ENCODE peak calls at places on chromosomes 12 and 14, in nine cellular contexts. M is heart right ventricle, W is astrocyte, V is lower lobe of right lung, H is heart left ventricle, J is tibial nerve, Q is cardiac muscle cell, Z is A549, L is sigmoid colon. Y is an unnamed sample.
A peak's percentile ranks its signal among the peaks of the same experiment; 100 is the strongest.

GRCh38 chr14:21241218-21241819 is 27.9 kb downstream of the HNRNPC start:
- DNase-seq in V (no peak), M (no peak), Z (no peak), H (no peak), W (no peak), Q (no peak), L (no peak), J (no peak), Y (no peak)

GRCh38 chr12:39427360-39427808 is 15.5 kb downstream of the KIF21A start:
- DNase-seq in J (no peak), Q (no peak), L (no peak), M (no peak), Z (no peak), W (peak; percentile 21), H (no peak), V (no peak), Y (no peak)

GRCh38 chr12:121792607-121793500 is 634 bp downstream of the RHOF start:
- DNase-seq in J (no peak), W (no peak), Q (peak; percentile 83), Z (no peak), V (peak; percentile 81), M (no peak), L (no peak), H (no peak), Y (no peak)

GRCh38 chr12:43551971-43552559 is at the start of gene ADAMTS20:
- DNase-seq in J (no peak), W (peak; percentile 4), Z (no peak), M (no peak), Q (peak; percentile 71), L (no peak), V (no peak), H (no peak), Y (no peak)

GRCh38 chr14:95048771-95049312 is 108.5 kb downstream of the DICER1 start:
- DNase-seq in Z (no peak), V (no peak), L (peak; percentile 52), Q (no peak), H (no peak), J (no peak), W (no peak), M (no peak), Y (peak; percentile 5)

GRCh38 chr14:48546996-48547395 is 871.6 kb upstream of the MDGA2 start:
- DNase-seq in J (no peak), H (no peak), V (no peak), Z (no peak), M (no peak), W (no peak), L (no peak), Q (no peak), Y (no peak)

GRCh38 chr14:92527724-92528123 is 14.1 kb downstream of the RIN3 start:
- DNase-seq in W (peak; percentile 46), H (no peak), Q (no peak), M (no peak), L (no peak), Z (no peak), J (no peak), V (no peak), Y (no peak)

GRCh38 chr12:105507311-105508035 is 177.0 kb downstream of the C12orf75 start:
- DNase-seq in Q (no peak), M (no peak), J (no peak), L (no peak), H (no peak), Z (no peak), W (peak; percentile 61), V (no peak), Y (no peak)

GRCh38 chr14:77238356-77238755 is 32.6 kb downstream of the NGB start:
- DNase-seq in H (no peak), M (no peak), L (no peak), W (no peak), Q (no peak), V (no peak), Z (no peak), J (no peak), Y (peak; percentile 53)

GRCh38 chr12:94563261-94563660 is 87.1 kb downstream of the TMCC3 start:
- DNase-seq in Z (no peak), L (no peak), M (peak; percentile 9), W (no peak), H (no peak), Q (no peak), V (no peak), J (no peak), Y (peak; percentile 38)

GRCh38 chr14:77883479-77884238 is 83.8 kb downstream of the ADCK1 start:
- DNase-seq in M (no peak), L (no peak), W (no peak), J (no peak), Z (no peak), Q (no peak), V (no peak), H (no peak), Y (no peak)

GRCh38 chr12:127083028-127083949 is 1183.7 kb upstream of the TMEM132C start:
- DNase-seq in L (no peak), M (peak; percentile 14), J (peak; percentile 6), W (peak; percentile 79), V (no peak), Z (peak; percentile 79), Q (peak; percentile 63), H (no peak), Y (no peak)

GRCh38 chr14:60356921-60357550 is 108.0 kb downstream of the PPM1A start:
- DNase-seq in L (no peak), V (no peak), J (no peak), Q (peak; percentile 56), W (no peak), M (no peak), Z (no peak), H (no peak), Y (no peak)

GRCh38 chr12:110176745-110177144 is 52.6 kb downstream of the IFT81 start:
- DNase-seq in W (peak; percentile 16), Z (no peak), J (no peak), M (peak; percentile 21), H (peak; percentile 11), Q (no peak), V (no peak), L (no peak), Y (no peak)

DNA sequence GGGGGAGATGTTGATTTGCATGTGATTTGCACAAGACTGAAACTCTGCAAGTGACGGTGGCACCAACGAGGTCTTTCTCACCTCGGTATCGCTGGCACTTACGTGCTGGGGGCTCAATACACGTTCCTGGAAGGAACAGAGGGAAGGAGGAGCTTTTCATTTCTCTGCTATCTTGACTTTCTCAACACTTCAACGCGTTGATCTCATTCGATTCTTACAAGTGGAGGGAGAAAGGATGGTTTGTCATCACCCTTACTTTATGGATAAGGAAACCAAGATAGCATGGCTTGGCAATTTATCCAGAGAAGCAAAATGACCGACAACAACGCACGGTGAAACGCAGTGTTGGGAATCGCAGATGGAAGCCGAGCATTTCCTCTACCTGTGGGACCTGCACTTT is 87.3 kb upstream of the RFLNA start:
- DNase-seq in L (no peak), J (no peak), H (no peak), W (no peak), Z (no peak), V (no peak), M (no peak), Q (peak; percentile 25), Y (no peak)
- H3K4me3 ChIP-seq in L (no peak overlapping the region), J (no peak overlapping the region), H (no peak overlapping the region), W (no peak overlapping the region), Z (no peak overlapping the region), V (no peak overlapping the region), M (no peak overlapping the region), Q (no peak overlapping the region), Y (no peak overlapping the region)

GRCh38 chr12:122843472-122843871 is 8.2 kb downstream of the HIP1R start:
- DNase-seq in M (no peak), J (no peak), H (no peak), L (no peak), Z (no peak), W (no peak), Q (no peak), V (peak; percentile 33), Y (no peak)

GRCh38 chr12:122844366-122844971 is 9.2 kb downstream of the HIP1R start:
- DNase-seq in V (peak; percentile 22), H (no peak), M (no peak), Q (no peak), Z (no peak), J (no peak), L (no peak), W (no peak), Y (peak; percentile 20)

GRCh38 chr12:122840580-122841513 is 5.6 kb downstream of the HIP1R start:
- DNase-seq in W (no peak), J (no peak), L (no peak), M (no peak), Q (no peak), V (peak; percentile 24), H (no peak), Z (no peak), Y (no peak)

GRCh38 chr12:122841544-122842321 is 6.5 kb downstream of the HIP1R start:
- DNase-seq in Q (no peak), M (no peak), V (peak; percentile 44), Z (peak; percentile 50), W (peak; percentile 65), J (no peak), L (no peak), H (no peak), Y (peak; percentile 55)

DNA sequence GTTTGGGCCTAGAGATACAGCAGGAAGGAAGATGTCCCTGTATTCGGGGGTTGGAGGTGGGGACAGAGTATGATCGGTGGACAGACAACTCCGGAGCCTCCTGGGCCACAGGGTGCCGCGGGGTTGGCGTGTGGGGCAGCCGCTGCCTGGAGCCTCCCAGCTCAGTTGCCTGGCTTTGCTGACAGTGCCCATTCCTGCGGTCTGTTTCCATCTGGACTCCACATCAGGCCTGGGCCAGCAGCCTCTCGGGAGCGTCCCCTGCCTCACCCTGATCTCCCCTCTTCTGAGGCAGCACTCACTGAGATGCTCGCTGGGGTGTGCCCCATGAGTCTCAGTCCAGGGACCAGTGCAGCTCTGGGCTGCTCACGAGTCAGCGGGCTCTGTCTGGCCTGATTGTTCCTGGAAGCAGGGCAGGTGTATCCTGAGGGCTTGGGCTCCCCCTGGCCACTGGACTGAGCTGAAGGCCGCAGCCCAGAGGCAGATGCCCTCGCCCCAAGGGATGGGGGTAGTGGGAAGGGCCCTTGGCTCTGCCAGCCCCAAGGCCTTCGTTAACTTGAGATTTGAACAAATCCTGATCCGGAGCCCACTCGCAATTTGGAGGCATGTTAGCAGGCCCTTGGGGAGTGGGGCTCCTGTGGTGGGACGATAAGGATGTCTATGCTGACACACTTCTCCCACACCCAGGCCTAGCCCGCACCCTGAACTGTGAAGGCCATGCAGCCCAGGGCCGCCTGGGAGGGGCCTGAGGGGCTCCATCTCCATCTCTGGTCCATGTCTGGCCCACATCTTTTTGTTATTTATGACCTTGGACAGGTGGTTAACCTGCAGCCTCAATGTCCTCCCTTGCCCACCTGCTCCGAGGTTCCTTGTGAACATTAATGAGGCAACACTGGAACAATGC is 7.5 kb downstream of the HIP1R start:
- DNase-seq in Z (no peak), Q (no peak), V (peak; percentile 42), J (no peak), H (no peak), W (no peak), L (no peak), M (no peak), Y (no peak)
- H3K27ac ChIP-seq in Z (no peak overlapping the region), Q (no peak overlapping the region), V (peak overlapping the region; percentile 68), J (no peak overlapping the region), H (peak overlapping the region; percentile 82), W (peak overlapping the region; percentile 71), L (no peak overlapping the region), M (peak overlapping the region; percentile 88), Y (peak overlapping the region; percentile 98)

GRCh38 chr14:36646664-36647416 is 14.8 kb upstream of the PAX9 start:
- DNase-seq in J (no peak), L (no peak), H (no peak), M (no peak), V (no peak), Q (no peak), W (no peak), Z (no peak), Y (no peak)
- TF ChIP-seq CTCF in J (no peak), L (no peak), H (no peak), M (no peak), V (no peak), Q (no peak), W (no peak), Z (no peak), Y (no peak)

GRCh38 chr14:104724981-104725771 is 1.1 kb downstream of the ADSS1 start:
- DNase-seq in W (no peak), M (peak; percentile 65), Q (peak; percentile 39), Z (peak; percentile 59), H (peak; percentile 65), V (no peak), J (no peak), L (no peak), Y (no peak)
- H3K4me3 ChIP-seq in W (no peak overlapping the region), M (peak overlapping the region; percentile 70), Q (peak overlapping the region; percentile 76), Z (peak overlapping the region; percentile 71), H (peak overlapping the region; percentile 76), V (peak overlapping the region; percentile 84), J (peak overlapping the region; percentile 70), L (peak overlapping the region; percentile 26), Y (peak overlapping the region; percentile 64)